ENCODE peak calls at places on chromosomes 3 and 15, in seven cellular contexts. C, D, R, L, I, S and A are unnamed samples.

GRCh38 chr15:75731248-75732100 is 18.8 kb upstream of the CSPG4 start:
- DNase-seq in D (peak; percentile 31), R (peak; percentile 65), L (peak; percentile 72), I (no peak), S (no peak), C (no peak), A (no peak)

GRCh38 chr3:194344012-194344411 is 7.1 kb downstream of the CPN2 start:
- DNase-seq in L (peak; percentile 75), C (peak; percentile 86), D (peak; percentile 72), R (peak; percentile 63), I (peak; percentile 30), S (peak; percentile 76), A (no peak)

GRCh38 chr3:11530153-11530721 is 113.5 kb downstream of the VGLL4 start:
- DNase-seq in D (no peak), S (no peak), C (no peak), R (peak; percentile 97), L (peak; percentile 28), I (peak; percentile 41), A (peak; percentile 94)

GRCh38 chr3:134721214-134721613 is 70.4 kb upstream of the KY start:
- DNase-seq in L (no peak), I (no peak), R (no peak), S (peak; percentile 76), D (no peak), C (no peak), A (no peak)

GRCh38 chr15:99427668-99428361 is 138.0 kb upstream of the MEF2A start:
- DNase-seq in I (no peak), D (peak; percentile 13), S (no peak), R (no peak), L (no peak), C (no peak), A (no peak)

GRCh38 chr3:128226794-128227399 is 73.6 kb downstream of the EEFSEC start:
- DNase-seq in S (peak; percentile 66), I (peak; percentile 31), L (no peak), D (no peak), R (peak; percentile 34), C (peak; percentile 51), A (no peak)

GRCh38 chr15:35481992-35482391 is 64.0 kb downstream of the DPH6 start:
- DNase-seq in R (peak; percentile 40), S (peak; percentile 99), I (no peak), D (no peak), C (peak; percentile 14), L (no peak), A (peak; percentile 21)

GRCh38 chr15:65916664-65917406 is 47.5 kb downstream of the RAB11A start:
- DNase-seq in S (peak; percentile 68), C (peak; percentile 82), D (peak; percentile 31), R (peak; percentile 59), I (peak; percentile 80), L (peak; percentile 41), A (peak; percentile 24)

GRCh38 chr3:64489361-64490044 is 198.3 kb downstream of the ADAMTS9 start:
- DNase-seq in S (peak; percentile 49), D (no peak), R (no peak), L (peak; percentile 10), I (no peak), C (no peak), A (no peak)

GRCh38 chr15:67501177-67501835 is 19.6 kb upstream of the C15orf61 start:
- DNase-seq in S (peak; percentile 1), C (no peak), L (no peak), D (no peak), I (peak; percentile 24), R (peak; percentile 76), A (no peak)

GRCh38 chr3:194206375-194206774 is 70.4 kb downstream of the HES1 start:
- DNase-seq in D (peak; percentile 38), L (no peak), S (no peak), C (no peak), I (no peak), R (peak; percentile 52), A (no peak)

GRCh38 chr3:82382831-82383230 is 621.4 kb upstream of the GBE1 start:
- DNase-seq in I (no peak), R (no peak), C (no peak), L (no peak), S (no peak), D (no peak), A (no peak)

GRCh38 chr3:82378370-82378769 is 616.9 kb upstream of the GBE1 start:
- DNase-seq in S (no peak), C (no peak), L (no peak), D (no peak), I (no peak), R (no peak), A (no peak)

GRCh38 chr3:82376883-82377282 is 615.4 kb upstream of the GBE1 start:
- DNase-seq in R (no peak), I (no peak), S (no peak), L (no peak), C (no peak), D (no peak), A (no peak)
- H3K4me3 ChIP-seq in R (no peak overlapping the region), I (no peak overlapping the region), S (no peak overlapping the region), L (no peak overlapping the region), C (no peak overlapping the region), D (no peak overlapping the region), A (no peak overlapping the region)

GRCh38 chr3:50224639-50225038 is 11.4 kb upstream of the GNAI2 start:
- DNase-seq in D (no peak), L (no peak), I (no peak), S (no peak), R (no peak), C (no peak), A (no peak)

GRCh38 chr3:50220109-50220508 is 15.0 kb downstream of the SLC38A3 start:
- DNase-seq in L (no peak), C (no peak), S (no peak), D (no peak), I (no peak), R (no peak), A (no peak)

GRCh38 chr3:50221413-50222168 is 14.4 kb upstream of the GNAI2 start:
- DNase-seq in I (peak; percentile 77), C (no peak), R (no peak), S (no peak), L (no peak), D (no peak), A (no peak)

GRCh38 chr3:50221051-50221412 is 15.0 kb upstream of the GNAI2 start:
- DNase-seq in R (no peak), D (no peak), L (no peak), I (no peak), C (no peak), S (no peak), A (no peak)

DNA sequence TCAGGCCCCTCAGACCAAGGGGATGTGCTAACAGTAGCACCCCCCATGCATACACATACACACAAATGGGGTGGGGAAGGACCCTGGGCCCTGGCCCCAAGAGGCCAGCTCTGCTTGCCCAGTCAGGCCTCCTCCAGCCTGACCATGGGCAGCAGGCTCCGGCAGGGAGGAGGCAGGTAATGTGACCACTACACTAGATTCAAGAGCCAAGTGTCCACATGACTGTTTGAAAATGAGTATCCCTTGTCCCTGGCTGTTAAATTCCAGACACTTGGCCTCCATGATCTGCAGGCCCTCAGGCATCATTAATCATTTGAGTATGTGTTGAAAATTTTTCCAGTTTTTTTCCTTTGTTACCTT is 13.9 kb upstream of the GNAI2 start:
- DNase-seq in S (peak; percentile 44), I (no peak), L (no peak), C (no peak), R (no peak), D (no peak), A (no peak)
- H3K27ac ChIP-seq in S (no peak overlapping the region), I (peak overlapping the region; percentile 81), L (no peak overlapping the region), C (no peak overlapping the region), R (no peak overlapping the region), D (no peak overlapping the region), A (no peak overlapping the region)

GRCh38 chr3:98823791-98824190 is 60.7 kb downstream of the ST3GAL6 start:
- DNase-seq in C (no peak), R (no peak), S (no peak), I (no peak), L (no peak), D (no peak), A (no peak)

GRCh38 chr3:98827221-98827620 is 64.1 kb downstream of the ST3GAL6 start:
- DNase-seq in D (no peak), C (no peak), S (no peak), I (no peak), R (no peak), L (no peak), A (no peak)

GRCh38 chr3:98821072-98821471 is 57.9 kb downstream of the ST3GAL6 start:
- DNase-seq in D (no peak), C (no peak), R (no peak), S (no peak), L (no peak), I (no peak), A (no peak)

GRCh38 chr3:98826126-98826525 is 63.0 kb downstream of the ST3GAL6 start:
- DNase-seq in C (no peak), D (no peak), I (no peak), L (no peak), S (no peak), R (no peak), A (no peak)

DNA sequence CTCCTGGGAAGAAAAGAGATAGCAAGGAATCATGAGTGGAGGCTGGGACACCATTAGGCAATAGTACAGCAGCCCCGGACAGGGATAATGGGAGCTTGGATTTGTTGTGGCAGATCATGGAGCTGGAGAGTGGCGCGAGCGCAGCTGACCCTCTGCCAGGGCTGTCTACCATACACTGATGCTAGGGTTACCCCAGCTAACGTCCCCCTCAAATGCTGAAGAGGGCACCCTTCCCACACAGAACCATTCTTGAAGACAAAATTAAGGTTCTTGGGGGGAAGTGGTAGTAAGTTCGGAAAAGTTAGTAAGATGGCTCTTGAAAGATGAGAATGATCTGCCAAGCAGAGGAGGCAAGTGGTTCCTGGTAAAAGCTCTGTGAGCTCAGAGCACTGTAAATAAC is 61.1 kb downstream of the ST3GAL6 start:
- DNase-seq in R (peak; percentile 62), S (no peak), C (no peak), D (no peak), L (no peak), I (no peak), A (no peak)
- H3K4me3 ChIP-seq in R (no peak overlapping the region), S (no peak overlapping the region), C (no peak overlapping the region), D (no peak overlapping the region), L (no peak overlapping the region), I (no peak overlapping the region), A (no peak overlapping the region)

GRCh38 chr15:60936186-60936585 is 292.9 kb downstream of the RORA start:
- DNase-seq in R (no peak), S (no peak), I (no peak), D (no peak), L (no peak), C (no peak), A (no peak)

GRCh38 chr15:60937278-60937677 is 291.8 kb downstream of the RORA start:
- DNase-seq in L (no peak), S (no peak), R (no peak), D (no peak), C (no peak), I (no peak), A (no peak)

GRCh38 chr15:60933914-60934885 is 294.9 kb downstream of the RORA start:
- DNase-seq in C (no peak), L (no peak), I (no peak), S (peak; percentile 35), D (no peak), R (no peak), A (no peak)

GRCh38 chr15:60932051-60932915 is 296.8 kb downstream of the RORA start:
- DNase-seq in R (no peak), D (peak; percentile 51), I (no peak), C (peak; percentile 35), L (no peak), S (peak; percentile 40), A (no peak)

DNA sequence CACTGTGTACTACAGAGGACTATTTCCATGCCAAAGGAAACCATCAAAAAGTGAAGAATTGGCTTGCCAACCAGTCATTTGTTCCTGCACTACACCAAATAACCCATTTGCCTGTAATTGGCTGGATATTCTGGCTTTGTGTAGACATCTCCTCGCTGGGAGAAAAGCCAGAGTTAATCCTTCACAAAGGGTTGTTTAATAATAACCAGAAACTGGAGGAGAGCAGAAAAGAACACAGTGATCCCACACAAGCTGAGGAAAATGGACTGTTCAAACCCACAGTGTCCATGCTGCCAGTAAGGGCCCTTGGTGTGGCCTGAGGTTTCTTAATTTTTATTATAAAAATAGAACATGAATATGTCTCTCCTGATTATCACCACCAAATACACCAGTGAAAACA is 294.0 kb downstream of the RORA start:
- DNase-seq in C (no peak), L (no peak), R (no peak), S (no peak), I (no peak), D (peak; percentile 47), A (no peak)
- H3K27ac ChIP-seq in C (no peak overlapping the region), L (no peak overlapping the region), R (no peak overlapping the region), S (no peak overlapping the region), I (no peak overlapping the region), D (peak overlapping the region; percentile 28), A (no peak overlapping the region)